ENCODE peak calls at places on chromosomes 16 and 17, in five cellular contexts. O, B, J, G and A are unnamed samples.

GRCh38 chr16:88703486-88704309 is 2.5 kb downstream of the RNF166 start:
- DNase-seq in O (peak; percentile 69), B (no peak), J (no peak), G (no peak), A (peak; percentile 86)

GRCh38 chr17:13600475-13601316 is 1.0 kb downstream of the HS3ST3A1 start:
- DNase-seq in O (no peak), B (no peak), J (no peak), G (peak; percentile 21), A (no peak)

GRCh38 chr17:76467366-76467765 is at the start of gene AANAT:
- DNase-seq in O (no peak), B (no peak), J (no peak), G (no peak), A (no peak)

GRCh38 chr17:15264542-15264941 is 584 bp downstream of the PMP22 start:
- DNase-seq in O (no peak), B (no peak), J (no peak), G (no peak), A (no peak)

GRCh38 chr17:58121925-58122324 is 26.3 kb upstream of the OR4D1 start:
- DNase-seq in O (no peak), B (peak; percentile 57), J (no peak), G (peak; percentile 25), A (peak; percentile 29)

GRCh38 chr17:57424777-57425188 is 168.5 kb downstream of the MSI2 start:
- DNase-seq in O (no peak), B (no peak), J (peak; percentile 32), G (peak; percentile 62), A (no peak)

GRCh38 chr17:43570518-43570928 is 24.4 kb upstream of the ETV4 start:
- DNase-seq in O (no peak), B (peak; percentile 87), J (no peak), G (peak; percentile 58), A (peak; percentile 20)

GRCh38 chr16:6206080-6206479 is 1108.5 kb upstream of the EEF2KMT start:
- DNase-seq in O (no peak), B (no peak), J (no peak), G (no peak), A (no peak)

GRCh38 chr16:66363196-66363777 is 3.2 kb upstream of the CDH5 start:
- DNase-seq in O (no peak), B (no peak), J (no peak), G (no peak), A (no peak)

GRCh38 chr17:81251091-81251942 is 12.2 kb downstream of the NDUFAF8 start:
- DNase-seq in O (no peak), B (no peak), J (no peak), G (no peak), A (no peak)

GRCh38 chr17:63786117-63786516 is 12.1 kb downstream of the DDX42 start:
- DNase-seq in O (no peak), B (no peak), J (no peak), G (no peak), A (no peak)

GRCh38 chr17:27153005-27153404 is 140.9 kb upstream of the WSB1 start:
- DNase-seq in O (no peak), B (no peak), J (no peak), G (no peak), A (no peak)

GRCh38 chr16:11742536-11743307 is at the start of gene TXNDC11:
- DNase-seq in O (peak; percentile 99), B (peak; percentile 99), J (peak; percentile 85), G (peak; percentile 98), A (peak; percentile 99)

GRCh38 chr16:72612271-72612670 is 435.7 kb downstream of the ZFHX3 start:
- DNase-seq in O (no peak), B (no peak), J (no peak), G (peak; percentile 15), A (no peak)

GRCh38 chr17:81685108-81685507 is 1.3 kb downstream of the HGS start:
- DNase-seq in O (no peak), B (peak; percentile 84), J (no peak), G (peak; percentile 54), A (peak; percentile 73)

GRCh38 chr17:77323413-77324171 is 182.8 kb downstream of the SEC14L1 start:
- DNase-seq in O (no peak), B (peak; percentile 65), J (no peak), G (peak; percentile 57), A (peak; percentile 53)

GRCh38 chr17:33335491-33336173 is 42.5 kb upstream of the ASIC2 start:
- DNase-seq in O (no peak), B (no peak), J (no peak), G (no peak), A (no peak)

GRCh38 chr17:10063730-10064221 is 134.6 kb downstream of the GAS7 start:
- DNase-seq in O (no peak), B (no peak), J (no peak), G (peak; percentile 17), A (peak; percentile 9)

GRCh38 chr17:10021239-10021638 is 116.2 kb upstream of the RCVRN start:
- DNase-seq in O (no peak), B (no peak), J (no peak), G (peak; percentile 1), A (no peak)

GRCh38 chr17:50550661-50551432 is 3.9 kb downstream of the SPATA20 start:
- DNase-seq in O (no peak), B (peak; percentile 83), J (peak; percentile 68), G (peak; percentile 81), A (no peak)

GRCh38 chr16:2151188-2152091 is 3.0 kb downstream of the RAB26 start:
- DNase-seq in O (no peak), B (peak; percentile 15), J (no peak), G (no peak), A (no peak)

GRCh38 chr17:54891176-54891821 is 9.4 kb upstream of the TOM1L1 start:
- DNase-seq in O (no peak), B (peak; percentile 78), J (peak; percentile 19), G (peak; percentile 71), A (no peak)

GRCh38 chr16:90011908-90012501 is 7.3 kb downstream of the DBNDD1 start:
- DNase-seq in O (no peak), B (no peak), J (no peak), G (no peak), A (no peak)

GRCh38 chr17:57935833-57936807 is 19.1 kb downstream of the CUEDC1 start:
- DNase-seq in O (no peak), B (no peak), J (no peak), G (peak; percentile 60), A (no peak)

GRCh38 chr16:70781800-70782199 is 19.2 kb downstream of the VAC14 start:
- DNase-seq in O (no peak), B (no peak), J (no peak), G (no peak), A (no peak)

GRCh38 chr17:7613769-7614421 is 802 bp downstream of the FXR2 start:
- DNase-seq in O (no peak), B (peak; percentile 50), J (no peak), G (peak; percentile 27), A (no peak)

GRCh38 chr17:66564992-66565465 is 262.6 kb downstream of the PRKCA start:
- DNase-seq in O (no peak), B (no peak), J (no peak), G (peak; percentile 65), A (no peak)

GRCh38 chr17:42843358-42843934 is 934 bp upstream of the AOC2 start:
- DNase-seq in O (no peak), B (peak; percentile 76), J (peak; percentile 4), G (peak; percentile 69), A (peak; percentile 17)